ENCODE peak calls at places on chromosomes 16 and 17, in four cellular contexts. One of them, this sample, is unnamed.
A peak's percentile ranks its signal among the peaks of the same experiment; 100 is the strongest.

GRCh38 chr16:17768257-17768656 is 297.5 kb upstream of the XYLT1 start:
- DNase-seq in left ventricle myocardium inferior: no peak
- DNase-seq in ascending aorta: no peak
- DNase-seq in right lobe of liver: no peak
- DNase-seq in this sample: no peak

GRCh38 chr16:477287-477686 is 50.2 kb upstream of the CAPN15 start:
- DNase-seq in right lobe of liver: no peak
- DNase-seq in ascending aorta: no peak
- DNase-seq in left ventricle myocardium inferior: peak; percentile 27
- DNase-seq in this sample: no peak

GRCh38 chr17:8665681-8666080 is 35.2 kb upstream of the MYH10 start:
- DNase-seq in left ventricle myocardium inferior: no peak
- DNase-seq in ascending aorta: no peak
- DNase-seq in right lobe of liver: no peak
- DNase-seq in this sample: no peak

GRCh38 chr16:24609740-24610420 is 70.5 kb downstream of the RBBP6 start:
- DNase-seq in left ventricle myocardium inferior: peak; percentile 35
- DNase-seq in right lobe of liver: peak; percentile 44
- DNase-seq in ascending aorta: no peak
- DNase-seq in this sample: no peak

GRCh38 chr16:74304164-74304834 is 7.7 kb downstream of the PSMD7 start:
- DNase-seq in ascending aorta: no peak
- DNase-seq in right lobe of liver: no peak
- DNase-seq in left ventricle myocardium inferior: no peak
- DNase-seq in this sample: no peak

GRCh38 chr17:49151996-49152395 is 19.4 kb downstream of the B4GALNT2 start:
- DNase-seq in right lobe of liver: no peak
- DNase-seq in left ventricle myocardium inferior: no peak
- DNase-seq in ascending aorta: no peak
- DNase-seq in this sample: no peak

GRCh38 chr17:47324224-47325020 is 667 bp downstream of the EFCAB13 start:
- DNase-seq in right lobe of liver: peak; percentile 64
- DNase-seq in ascending aorta: no peak
- DNase-seq in left ventricle myocardium inferior: peak; percentile 65
- DNase-seq in this sample: peak; percentile 26

GRCh38 chr17:82889496-82890338 is 49.9 kb upstream of the ZNF750 start:
- DNase-seq in right lobe of liver: peak; percentile 84
- DNase-seq in left ventricle myocardium inferior: no peak
- DNase-seq in ascending aorta: no peak
- DNase-seq in this sample: no peak

GRCh38 chr17:70976447-70976846 is 807.1 kb downstream of the KCNJ2 start:
- DNase-seq in right lobe of liver: no peak
- DNase-seq in left ventricle myocardium inferior: no peak
- DNase-seq in ascending aorta: no peak
- DNase-seq in this sample: no peak

GRCh38 chr16:80500116-80500859 is 40.5 kb upstream of the DYNLRB2 start:
- DNase-seq in left ventricle myocardium inferior: no peak
- DNase-seq in right lobe of liver: no peak
- DNase-seq in ascending aorta: no peak
- DNase-seq in this sample: no peak

GRCh38 chr16:72241930-72242329 is 70.0 kb upstream of the PMFBP1 start:
- DNase-seq in right lobe of liver: no peak
- DNase-seq in left ventricle myocardium inferior: no peak
- DNase-seq in ascending aorta: no peak
- DNase-seq in this sample: no peak

GRCh38 chr16:46790599-46791270 is 40.2 kb downstream of the C16orf87 start:
- DNase-seq in ascending aorta: no peak
- DNase-seq in left ventricle myocardium inferior: no peak
- DNase-seq in right lobe of liver: no peak
- DNase-seq in this sample: no peak

GRCh38 chr17:17682737-17683675 is 1.7 kb downstream of the RAI1 start:
- DNase-seq in right lobe of liver: peak; percentile 75
- DNase-seq in ascending aorta: no peak
- DNase-seq in left ventricle myocardium inferior: peak; percentile 77
- DNase-seq in this sample: no peak

GRCh38 chr16:1441391-1441829 is 2.9 kb downstream of the CCDC154 start:
- DNase-seq in left ventricle myocardium inferior: no peak
- DNase-seq in ascending aorta: no peak
- DNase-seq in right lobe of liver: no peak
- DNase-seq in this sample: no peak

DNA sequence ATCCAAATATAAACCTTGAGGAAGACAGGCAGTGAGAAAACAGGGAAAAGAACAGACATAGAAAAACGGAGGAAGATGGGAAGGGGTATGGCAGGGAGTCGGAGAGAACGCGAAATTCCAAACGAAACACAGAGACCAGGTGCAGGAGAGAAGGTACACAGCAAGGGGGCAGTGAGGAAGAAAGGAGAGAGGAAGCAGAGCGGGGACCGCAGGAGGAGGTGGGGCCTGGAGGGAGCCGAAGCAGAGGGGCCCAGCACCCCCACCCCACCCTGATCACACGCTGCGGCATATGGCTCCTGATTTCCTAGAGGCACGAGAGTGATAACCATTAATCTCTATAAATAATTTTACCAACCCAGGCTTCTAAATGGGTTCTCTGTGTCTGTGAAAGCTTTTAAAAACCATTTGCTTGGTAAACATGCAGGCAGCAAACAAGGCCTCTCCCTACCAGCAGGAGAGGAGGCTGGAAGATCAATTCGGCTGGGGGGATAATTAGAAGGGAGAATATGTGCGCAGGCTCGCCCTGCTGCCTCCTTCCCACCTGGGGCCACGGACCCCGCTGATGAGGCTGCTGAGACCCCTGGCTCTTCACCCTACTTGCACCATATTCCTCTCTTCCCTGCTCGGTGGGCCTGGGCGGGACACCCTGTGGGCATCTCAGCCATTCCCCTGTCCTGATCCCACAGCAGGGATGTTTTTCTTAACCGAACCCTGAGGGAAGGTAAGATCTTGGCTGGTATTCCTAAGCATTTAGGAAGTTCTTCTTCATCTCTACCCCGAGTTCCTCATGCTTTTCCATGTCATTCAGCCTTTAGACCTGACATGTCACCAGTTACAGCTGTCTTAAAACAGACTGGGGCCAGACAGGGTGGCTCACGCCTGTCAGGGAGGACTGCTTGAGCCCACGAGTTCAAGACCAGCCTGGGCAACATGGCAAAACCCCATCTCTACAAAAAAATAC is 86.7 kb downstream of the TMEM132E start:
- DNase-seq in ascending aorta: no peak
- DNase-seq in right lobe of liver: no peak
- DNase-seq in left ventricle myocardium inferior: no peak
- DNase-seq in this sample: no peak
- H3K4me3 ChIP-seq in ascending aorta: no peak overlapping the region
- H3K4me3 ChIP-seq in right lobe of liver: no peak overlapping the region
- H3K4me3 ChIP-seq in left ventricle myocardium inferior: no peak overlapping the region
- H3K4me3 ChIP-seq in this sample: no peak overlapping the region

GRCh38 chr17:40190197-40191021 is 13.1 kb downstream of the RAPGEFL1 start:
- DNase-seq in ascending aorta: no peak
- DNase-seq in left ventricle myocardium inferior: no peak
- DNase-seq in right lobe of liver: no peak
- DNase-seq in this sample: peak; percentile 30
- H3K4me3 ChIP-seq in ascending aorta: no peak overlapping the region
- H3K4me3 ChIP-seq in left ventricle myocardium inferior: peak overlapping the region; percentile 74
- H3K4me3 ChIP-seq in right lobe of liver: no peak overlapping the region
- H3K4me3 ChIP-seq in this sample: no peak overlapping the region

GRCh38 chr16:3691778-3692177 is 25.5 kb downstream of the TRAP1 start:
- DNase-seq in right lobe of liver: no peak
- DNase-seq in left ventricle myocardium inferior: no peak
- DNase-seq in ascending aorta: no peak
- DNase-seq in this sample: no peak

GRCh38 chr16:3702082-3702481 is 15.2 kb downstream of the TRAP1 start:
- DNase-seq in left ventricle myocardium inferior: no peak
- DNase-seq in ascending aorta: no peak
- DNase-seq in right lobe of liver: no peak
- DNase-seq in this sample: no peak

GRCh38 chr16:3698941-3699340 is 18.4 kb downstream of the TRAP1 start:
- DNase-seq in ascending aorta: no peak
- DNase-seq in left ventricle myocardium inferior: no peak
- DNase-seq in right lobe of liver: no peak
- DNase-seq in this sample: peak; percentile 98

GRCh38 chr16:3695610-3696369 is 21.5 kb downstream of the TRAP1 start:
- DNase-seq in ascending aorta: no peak
- DNase-seq in right lobe of liver: peak; percentile 93
- DNase-seq in left ventricle myocardium inferior: no peak
- DNase-seq in this sample: no peak

GRCh38 chr16:3696425-3697218 is 20.7 kb downstream of the TRAP1 start:
- DNase-seq in right lobe of liver: no peak
- DNase-seq in left ventricle myocardium inferior: no peak
- DNase-seq in ascending aorta: no peak
- DNase-seq in this sample: no peak
- H3K4me3 ChIP-seq in right lobe of liver: peak overlapping the region; percentile 29
- H3K4me3 ChIP-seq in left ventricle myocardium inferior: no peak overlapping the region
- H3K4me3 ChIP-seq in ascending aorta: no peak overlapping the region
- H3K4me3 ChIP-seq in this sample: no peak overlapping the region

DNA sequence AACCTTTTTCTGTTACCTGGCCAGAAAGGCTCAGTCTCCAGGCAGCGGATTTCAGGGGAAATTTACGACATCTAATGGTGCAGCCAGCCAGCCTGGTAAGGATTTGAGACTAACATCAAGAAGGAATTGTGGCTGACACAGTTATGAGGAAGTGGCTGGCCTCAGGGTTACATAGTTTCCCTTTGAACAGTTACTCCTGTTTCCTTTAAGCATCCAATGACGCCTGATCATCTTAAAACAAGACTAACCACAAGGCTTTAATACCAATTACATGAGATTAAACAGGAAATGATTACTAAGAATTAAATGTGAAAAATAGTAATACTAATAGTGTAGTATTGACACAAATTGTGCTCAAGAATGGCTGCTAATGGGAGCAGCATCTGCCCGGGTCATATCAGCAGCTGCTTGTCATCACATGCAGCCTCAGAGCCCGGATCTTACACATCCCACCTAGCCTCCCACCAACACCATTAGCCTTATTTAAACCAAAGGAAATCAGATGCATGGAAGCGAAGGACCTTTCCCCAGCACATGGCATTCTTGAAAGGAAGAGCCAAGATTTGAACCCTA is 431.8 kb downstream of the PMP22 start:
- DNase-seq in right lobe of liver: no peak
- DNase-seq in ascending aorta: no peak
- DNase-seq in left ventricle myocardium inferior: no peak
- DNase-seq in this sample: peak; percentile 62
- H3K4me3 ChIP-seq in right lobe of liver: no peak overlapping the region
- H3K4me3 ChIP-seq in ascending aorta: no peak overlapping the region
- H3K4me3 ChIP-seq in left ventricle myocardium inferior: no peak overlapping the region
- H3K4me3 ChIP-seq in this sample: no peak overlapping the region

DNA sequence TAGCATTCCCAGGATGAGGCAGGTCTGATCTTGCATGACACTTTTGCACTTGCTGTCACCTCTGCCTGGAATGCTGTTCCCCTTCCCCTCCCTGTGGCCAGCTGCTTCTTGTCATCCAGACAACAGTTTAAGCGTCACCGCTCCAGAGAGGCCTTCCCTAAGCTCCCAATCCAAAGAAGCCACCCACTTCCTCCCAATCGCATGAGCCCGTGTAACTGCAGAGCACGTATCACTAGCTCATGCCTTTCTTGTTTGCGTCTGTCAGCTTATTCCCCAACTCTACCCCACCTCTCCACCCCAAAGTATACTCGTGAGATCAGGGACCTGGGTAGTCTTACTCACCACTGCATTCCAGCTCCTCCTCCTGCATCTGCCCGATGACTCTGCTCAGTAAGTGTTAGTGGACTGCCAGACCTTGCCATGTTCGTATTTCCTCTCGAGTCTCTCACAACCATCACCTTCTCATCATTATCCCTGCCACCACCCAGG is 92.8 kb downstream of the GAS7 start:
- DNase-seq in ascending aorta: no peak
- DNase-seq in right lobe of liver: no peak
- DNase-seq in left ventricle myocardium inferior: peak; percentile 63
- DNase-seq in this sample: no peak
- H3K4me3 ChIP-seq in ascending aorta: no peak overlapping the region
- H3K4me3 ChIP-seq in right lobe of liver: no peak overlapping the region
- H3K4me3 ChIP-seq in left ventricle myocardium inferior: no peak overlapping the region
- H3K4me3 ChIP-seq in this sample: no peak overlapping the region

GRCh38 chr16:55046146-55046460 is 115.4 kb downstream of the IRX5 start:
- DNase-seq in ascending aorta: no peak
- DNase-seq in left ventricle myocardium inferior: no peak
- DNase-seq in right lobe of liver: no peak
- DNase-seq in this sample: no peak
- H3K4me3 ChIP-seq in ascending aorta: no peak overlapping the region
- H3K4me3 ChIP-seq in left ventricle myocardium inferior: no peak overlapping the region
- H3K4me3 ChIP-seq in right lobe of liver: no peak overlapping the region
- H3K4me3 ChIP-seq in this sample: no peak overlapping the region

GRCh38 chr16:65122974-65123845 is 1.3 kb upstream of the CDH11 start:
- DNase-seq in right lobe of liver: no peak
- DNase-seq in left ventricle myocardium inferior: peak; percentile 64
- DNase-seq in ascending aorta: no peak
- DNase-seq in this sample: no peak

GRCh38 chr16:65120811-65121721 is 797 bp downstream of the CDH11 start:
- DNase-seq in left ventricle myocardium inferior: peak; percentile 20
- DNase-seq in ascending aorta: no peak
- DNase-seq in right lobe of liver: no peak
- DNase-seq in this sample: no peak

GRCh38 chr16:65121870-65122723 is at the start of gene CDH11:
- DNase-seq in left ventricle myocardium inferior: peak; percentile 60
- DNase-seq in ascending aorta: no peak
- DNase-seq in right lobe of liver: no peak
- DNase-seq in this sample: no peak

GRCh38 chr16:65123846-65124513 is 2.1 kb upstream of the CDH11 start:
- DNase-seq in ascending aorta: no peak
- DNase-seq in left ventricle myocardium inferior: no peak
- DNase-seq in right lobe of liver: no peak
- DNase-seq in this sample: no peak

GRCh38 chr16:65122724-65122973 is 786 bp upstream of the CDH11 start:
- DNase-seq in right lobe of liver: no peak
- DNase-seq in ascending aorta: no peak
- DNase-seq in left ventricle myocardium inferior: no peak
- DNase-seq in this sample: no peak
- H3K4me3 ChIP-seq in right lobe of liver: peak overlapping the region; percentile 21
- H3K4me3 ChIP-seq in ascending aorta: peak overlapping the region; percentile 83
- H3K4me3 ChIP-seq in left ventricle myocardium inferior: peak overlapping the region; percentile 77
- H3K4me3 ChIP-seq in this sample: no peak overlapping the region

This sample was measured in Jurkat, Clone E6-1.